ENCODE peak calls at places on chromosome X, in four cellular contexts. C is cardiac muscle cell, B is suprapubic skin, E is A549. X is an unnamed sample. For H3K9me3, the result is how much of the 10 kb centered on the place peaks cover.

GRCh38 chrX:20414066-20414465 is 147.4 kb upstream of the RPS6KA3 start:
- DNase-seq in E (no peak), C (no peak), B (no peak), X (no peak)

GRCh38 chrX:150693782-150694574 is 782 bp downstream of the MTMR1 start:
- DNase-seq in E (peak), C (peak), B (no peak), X (peak)

GRCh38 chrX:7132335-7133035 is 15.0 kb upstream of the STS start:
- DNase-seq in B (no peak), E (peak), C (peak), X (peak)

GRCh38 chrX:126655061-126655460 is 102.4 kb upstream of the DCAF12L1 start:
- DNase-seq in C (no peak), B (no peak), E (no peak), X (no peak)

GRCh38 chrX:42398967-42399631 is 378.9 kb downstream of the PPP1R2C start:
- DNase-seq in E (no peak), C (no peak), B (no peak), X (no peak)

GRCh38 chrX:71269801-71270395 is 13.5 kb upstream of the NONO start:
- DNase-seq in E (no peak), B (no peak), C (no peak), X (no peak)

GRCh38 chrX:126272795-126273497 is 106.9 kb upstream of the DCAF12L2 start:
- DNase-seq in C (no peak), E (no peak), B (no peak), X (no peak)

GRCh38 chrX:136768469-136769084 is 12.2 kb downstream of the ARHGEF6 start:
- DNase-seq in C (no peak), E (no peak), B (peak), X (peak)

GRCh38 chrX:56745019-56745418 is 16.0 kb downstream of the NBDY start:
- DNase-seq in B (no peak), E (no peak), C (no peak), X (no peak)

GRCh38 chrX:154542723-154543424 is 3.8 kb downstream of the G6PD start:
- DNase-seq in E (peak), B (peak), C (no peak), X (no peak)

GRCh38 chrX:20067709-20068315 is 48.9 kb downstream of the MAP7D2 start:
- DNase-seq in C (no peak), B (peak), E (peak), X (no peak)

GRCh38 chrX:36908801-36909403 is 99.3 kb upstream of the FAM47C start:
- DNase-seq in B (no peak), C (peak), E (peak), X (no peak)

GRCh38 chrX:63686878-63687714 is 97.9 kb downstream of the ARHGEF9 start:
- DNase-seq in C (peak), B (no peak), E (peak), X (no peak)

GRCh38 chrX:100411802-100412333 is 1.8 kb upstream of the PCDH19 start:
- DNase-seq in C (no peak), B (no peak), E (no peak), X (no peak)

GRCh38 chrX:7068939-7069367 is 78.6 kb upstream of the STS start:
- DNase-seq in C (peak), B (no peak), E (no peak), X (no peak)

GRCh38 chrX:143853488-143853887 is 30.4 kb upstream of the UBE2NL start:
- DNase-seq in E (no peak), B (no peak), C (no peak), X (no peak)

GRCh38 chrX:15050395-15050794 is 177.2 kb downstream of the MOSPD2 start:
- DNase-seq in B (no peak), C (no peak), E (no peak), X (no peak)

GRCh38 chrX:119655125-119655524 is 37.8 kb downstream of the SEPTIN6 start:
- DNase-seq in B (no peak), C (no peak), E (no peak), X (peak)

GRCh38 chrX:71998836-71999509 is 88.3 kb downstream of the NHSL2 start:
- DNase-seq in E (peak), B (no peak), C (peak), X (peak)

GRCh38 chrX:108361316-108361715 is 76.9 kb downstream of the COL4A6 start:
- DNase-seq in E (no peak), C (no peak), B (no peak), X (no peak)

GRCh38 chrX:55169782-55170181 is 50.4 kb upstream of the PAGE5 start:
- DNase-seq in E (no peak), C (no peak), B (no peak), X (no peak)

GRCh38 chrX:14030248-14030592 is 528 bp upstream of the GEMIN8 start:
- DNase-seq in E (no peak), B (no peak), C (no peak), X (no peak)

GRCh38 chrX:20729421-20729820 is 462.7 kb upstream of the RPS6KA3 start:
- DNase-seq in E (no peak), C (no peak), B (no peak), X (no peak)

GRCh38 chrX:119885554-119886428 is 9.9 kb upstream of the AKAP14 start:
- DNase-seq in B (no peak), E (no peak), C (no peak), X (no peak)

GRCh38 chrX:8201896-8202331 is 30.8 kb upstream of the VCX2 start:
- DNase-seq in C (no peak), B (no peak), E (no peak), X (no peak)

GRCh38 chrX:148634591-148634990 is 134.2 kb downstream of the AFF2 start:
- DNase-seq in E (no peak), C (no peak), B (no peak), X (no peak)

GRCh38 chrX:115909017-115909416 is 261.5 kb upstream of the AGTR2 start:
- DNase-seq in B (no peak), C (no peak), E (no peak), X (no peak)

GRCh38 chrX:115912372-115912897 is 258.1 kb upstream of the AGTR2 start:
- DNase-seq in B (no peak), C (no peak), E (no peak), X (no peak)

GRCh38 chrX:115906881-115907280 is 263.7 kb upstream of the AGTR2 start:
- DNase-seq in B (no peak), E (no peak), C (no peak), X (no peak)

GRCh38 chrX:115913575-115913974 is 257.0 kb upstream of the AGTR2 start:
- DNase-seq in C (no peak), B (no peak), E (no peak), X (no peak)

GRCh38 chrX:115911967-115912366 is 258.6 kb upstream of the AGTR2 start:
- DNase-seq in B (no peak), E (no peak), C (no peak), X (no peak)
- H3K9me3 ChIP-seq in B (under half), E (under half), C (under half), X (under half)

DNA sequence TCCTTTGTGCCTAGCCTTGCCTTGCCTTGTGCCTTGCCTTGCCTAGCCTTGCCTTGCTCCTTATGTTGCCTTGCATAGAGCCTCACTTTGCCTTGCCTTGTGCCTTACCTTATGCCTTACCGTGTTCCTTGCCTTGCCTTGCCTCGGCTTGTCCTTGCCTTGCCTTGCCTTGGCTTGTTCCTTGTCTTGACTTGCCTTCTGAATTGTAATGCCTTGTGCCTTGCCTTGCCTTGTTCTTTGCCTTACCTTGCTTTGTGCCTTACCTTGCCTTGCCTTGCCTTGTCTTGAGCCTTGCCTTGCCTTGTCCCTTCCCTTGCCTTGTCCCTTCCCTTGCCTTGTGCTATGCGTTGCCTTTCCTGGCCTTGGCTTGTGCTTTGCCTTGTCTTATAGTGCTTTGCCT is 90.2 kb downstream of the TAB3 start:
- DNase-seq in E (no peak), B (no peak), C (no peak), X (no peak)
- H3K9me3 ChIP-seq in E (under half), B (under half), C (under half), X (under half)

DNA sequence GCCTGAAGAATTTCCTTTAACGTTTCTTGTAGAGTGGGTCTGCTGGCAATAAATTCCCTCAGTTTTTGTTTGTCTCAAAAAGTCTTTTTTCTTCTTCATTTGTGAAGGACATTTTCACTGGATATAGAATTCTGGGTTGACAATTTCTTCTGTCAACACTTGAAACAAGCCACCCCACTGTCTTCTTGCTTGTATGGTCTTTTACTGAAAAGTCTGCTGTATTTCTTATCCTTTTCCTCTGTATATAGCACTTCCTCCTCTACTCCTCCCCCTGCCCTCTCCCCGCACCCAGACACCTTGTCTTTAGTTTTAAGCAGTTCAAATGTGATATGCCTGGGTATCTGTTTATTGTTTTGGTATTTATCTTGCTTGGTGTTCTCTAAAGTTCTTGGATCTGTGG is 23.3 kb downstream of the SLC9A7 start:
- DNase-seq in E (no peak), B (no peak), C (no peak), X (no peak)
- H3K9me3 ChIP-seq in E (under half), B (under half), C (under half), X (under half)

DNA sequence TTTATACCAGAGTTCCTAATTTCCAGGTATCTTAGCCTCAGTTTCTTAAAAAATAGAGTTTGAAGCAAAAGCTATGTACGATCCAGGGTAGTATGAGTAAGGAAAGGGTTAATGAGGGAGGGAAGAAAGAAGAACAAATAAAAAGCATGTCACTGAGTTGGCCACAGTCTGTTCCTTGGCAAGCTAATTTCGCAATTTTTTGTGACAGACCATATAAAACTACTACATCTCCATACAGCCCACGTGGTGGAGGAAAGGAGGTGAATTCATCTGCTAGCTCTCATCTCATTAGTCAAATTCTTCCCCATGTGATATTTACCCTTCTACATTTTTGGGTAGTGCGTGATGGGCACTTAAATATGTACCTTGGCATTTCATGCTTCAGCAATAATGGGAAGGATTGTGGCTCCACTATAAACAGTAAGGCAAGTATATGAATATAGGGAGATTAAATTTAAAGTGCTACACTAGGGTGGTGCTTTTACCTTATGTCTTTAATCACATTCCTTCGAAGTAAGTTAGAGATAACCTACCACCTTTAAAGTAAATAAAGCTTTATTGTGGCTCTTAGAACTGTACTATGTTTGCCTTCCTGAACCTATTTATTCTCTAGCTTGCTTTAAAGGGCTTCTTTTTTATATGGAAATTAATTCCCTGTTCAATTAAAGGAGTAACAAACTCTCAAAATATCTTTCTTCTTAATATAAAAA is 102.1 kb upstream of the VAMP7 start:
- DNase-seq in C (no peak), B (no peak), E (no peak), X (no peak)
- H3K9me3 ChIP-seq in C (under half), B (under half), E (under half), X (under half)

GRCh38 chrX:152259150-152259549 is 120.8 kb upstream of the MAGEA10 start:
- DNase-seq in E (no peak), C (no peak), B (no peak), X (no peak)
- H3K9me3 ChIP-seq in E (under half), C (under half), B (under half), X (under half)

GRCh38 chrX:1306909-1307625 is 29.5 kb upstream of the IL3RA start:
- DNase-seq in C (no peak), B (no peak), E (no peak), X (no peak)
- H3K9me3 ChIP-seq in C (under half), B (under half), E (under half), X (under half)

DNA sequence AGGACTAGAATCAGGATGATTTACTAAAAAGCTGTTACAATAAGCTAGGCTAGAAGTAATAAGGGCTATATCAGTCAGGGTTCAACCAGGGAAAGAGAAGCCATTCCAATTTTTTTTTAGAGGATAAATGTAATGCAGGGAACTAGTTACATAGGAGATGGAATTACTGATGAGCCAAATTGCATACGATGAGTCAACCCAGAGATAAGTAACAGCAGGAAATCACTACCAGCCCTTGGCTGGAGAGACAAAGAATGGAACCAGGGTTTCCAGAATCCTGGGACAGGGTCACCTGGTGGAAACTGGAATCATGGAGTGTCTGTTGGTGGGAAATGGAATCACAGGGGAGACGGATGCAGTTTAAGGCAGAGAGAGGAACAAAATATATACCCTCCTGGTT is 13.1 kb upstream of the MAGEA4 start:
- DNase-seq in B (no peak), E (no peak), C (no peak), X (no peak)
- H3K9me3 ChIP-seq in B (under half), E (under half), C (under half), X (under half)

DNA sequence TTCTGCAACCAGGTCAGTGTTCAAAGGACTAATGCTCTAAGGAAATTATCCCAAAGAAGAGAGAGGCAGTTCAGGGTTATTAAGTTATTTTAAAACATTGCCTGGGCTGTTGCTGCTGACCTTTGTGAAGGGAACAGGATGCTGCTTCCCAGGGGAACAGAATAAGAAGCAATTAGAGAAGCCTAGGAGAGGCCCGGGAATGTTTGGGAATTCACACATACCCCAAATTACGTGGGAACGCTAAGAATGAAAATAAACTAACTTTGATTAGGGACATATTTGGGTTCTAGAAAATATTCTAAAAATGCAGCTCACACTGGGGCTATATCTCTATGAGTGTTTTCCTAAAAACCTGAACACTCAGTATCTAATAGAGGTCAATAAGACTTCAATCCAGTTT is 243.1 kb upstream of the FTHL17 start:
- DNase-seq in B (no peak), C (no peak), E (no peak), X (no peak)
- H3K9me3 ChIP-seq in B (under half), C (under half), E (under half), X (under half)